ENCODE peak calls at places on chromosomes 5 and 9, in nine cellular contexts. M is heart left ventricle, P is HCT116, Y is body of pancreas, B is breast epithelium, L is spleen, T is H1, F is tibial nerve, O is endothelial cell of umbilical vein. A is an unnamed sample.

GRCh38 chr9:109627042-109627441 is 128.9 kb upstream of the PTPN3 start:
- DNase-seq in M (no peak), P (no peak), Y (no peak), B (no peak), L (no peak), T (no peak), F (no peak), O (no peak), A (no peak)

GRCh38 chr5:167361841-167362240 is 929.6 kb upstream of the WWC1 start:
- DNase-seq in M (no peak), P (no peak), Y (no peak), B (no peak), L (no peak), T (no peak), F (no peak), O (no peak), A (no peak)

GRCh38 chr5:62582198-62582597 is 3.6 kb downstream of the LRRC70 start:
- DNase-seq in M (no peak), P (no peak), Y (no peak), B (no peak), L (no peak), T (no peak), F (no peak), O (peak; percentile 52), A (no peak)

GRCh38 chr9:87194471-87194870 is 247.2 kb upstream of the GAS1 start:
- DNase-seq in M (no peak), P (no peak), Y (no peak), B (no peak), L (no peak), T (no peak), F (no peak), O (no peak), A (no peak)

GRCh38 chr9:4674783-4675182 is 4.6 kb upstream of the CDC37L1 start:
- DNase-seq in M (no peak), P (no peak), Y (no peak), B (no peak), L (no peak), T (no peak), F (no peak), O (no peak), A (no peak)

GRCh38 chr9:90559075-90560073 is 83.2 kb downstream of the DIRAS2 start:
- DNase-seq in M (no peak), P (no peak), Y (peak; percentile 13), B (no peak), L (no peak), T (no peak), F (no peak), O (no peak), A (no peak)

GRCh38 chr5:108382784-108383358 is 973 bp upstream of the FBXL17 start:
- DNase-seq in M (no peak), P (no peak), Y (no peak), B (no peak), L (no peak), T (no peak), F (no peak), O (no peak), A (no peak)

GRCh38 chr5:164663223-164663989 is 1158.0 kb downstream of the MAT2B start:
- DNase-seq in M (no peak), P (no peak), Y (no peak), B (no peak), L (no peak), T (no peak), F (no peak), O (no peak), A (no peak)

GRCh38 chr5:157473383-157474370 is 13.7 kb downstream of the NIPAL4 start:
- DNase-seq in M (no peak), P (no peak), Y (no peak), B (no peak), L (no peak), T (no peak), F (no peak), O (no peak), A (no peak)

GRCh38 chr9:37969130-37969529 is 65.2 kb upstream of the SLC25A51 start:
- DNase-seq in M (peak; percentile 71), P (no peak), Y (peak; percentile 93), B (no peak), L (peak; percentile 34), T (no peak), F (no peak), O (peak; percentile 84), A (no peak)

GRCh38 chr9:36470891-36471290 is 70.8 kb upstream of the RNF38 start:
- DNase-seq in M (peak; percentile 70), P (no peak), Y (peak; percentile 18), B (no peak), L (peak; percentile 89), T (no peak), F (peak; percentile 50), O (peak; percentile 65), A (peak; percentile 40)

GRCh38 chr5:9231842-9232241 is 314.0 kb downstream of the SEMA5A start:
- DNase-seq in M (no peak), P (no peak), Y (no peak), B (no peak), L (no peak), T (no peak), F (no peak), O (no peak), A (no peak)

GRCh38 chr5:4189317-4189716 is 593.7 kb downstream of the IRX1 start:
- DNase-seq in M (no peak), P (no peak), Y (no peak), B (no peak), L (no peak), T (no peak), F (no peak), O (no peak), A (no peak)

GRCh38 chr5:23274156-23274555 is 233.3 kb upstream of the PRDM9 start:
- DNase-seq in M (no peak), P (no peak), Y (no peak), B (no peak), L (no peak), T (no peak), F (no peak), O (no peak), A (no peak)

GRCh38 chr5:177446184-177447065 is at the start of gene PRR7:
- DNase-seq in M (peak; percentile 77), P (no peak), Y (peak; percentile 51), B (no peak), L (peak; percentile 94), T (no peak), F (no peak), O (peak; percentile 56), A (no peak)

GRCh38 chr9:76395381-76395780 is 1.2 kb upstream of the RFK start:
- DNase-seq in M (no peak), P (no peak), Y (no peak), B (no peak), L (peak; percentile 78), T (no peak), F (no peak), O (no peak), A (no peak)

GRCh38 chr9:6877671-6878161 is 119.9 kb downstream of the KDM4C start:
- DNase-seq in M (no peak), P (no peak), Y (no peak), B (no peak), L (no peak), T (no peak), F (no peak), O (no peak), A (no peak)

DNA sequence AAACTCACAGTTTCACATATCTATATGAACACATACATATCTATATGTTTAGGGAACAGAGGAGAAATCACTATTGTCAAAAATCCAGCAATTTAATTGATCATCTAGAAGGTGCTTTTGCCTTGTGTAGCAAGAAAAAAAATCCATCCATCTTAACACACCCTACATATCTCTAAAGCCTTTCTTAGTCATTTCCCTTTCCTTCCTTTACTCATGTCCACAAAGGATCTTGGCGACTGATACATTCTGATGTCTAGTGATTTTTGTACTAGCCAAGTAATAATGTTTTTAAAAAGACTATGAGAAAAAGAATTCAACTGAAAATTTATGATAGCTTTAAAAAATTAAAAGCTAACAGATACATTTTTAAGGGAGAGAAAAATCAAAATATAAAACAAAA is 22.5 kb downstream of the ZDHHC21 start:
- DNase-seq in M (no peak), P (no peak), Y (no peak), B (no peak), L (no peak), T (no peak), F (no peak), O (peak; percentile 82), A (no peak)
- H3K36me3 ChIP-seq in M (peaks cover 3% of the 10 kb centered on the region), P (no peaks in the 10 kb centered on the region), Y (peaks cover 5% of the 10 kb centered on the region), B (no peaks in the 10 kb centered on the region), L (no peaks in the 10 kb centered on the region), T (no peaks in the 10 kb centered on the region), F (peaks cover 18% of the 10 kb centered on the region), O (no peaks in the 10 kb centered on the region), A (no peaks in the 10 kb centered on the region)

GRCh38 chr9:132769895-132770774 is 99.9 kb downstream of the GTF3C4 start:
- DNase-seq in M (peak; percentile 83), P (no peak), Y (peak; percentile 69), B (no peak), L (peak; percentile 93), T (peak; percentile 17), F (peak; percentile 52), O (peak; percentile 52), A (peak; percentile 38)
- TF ChIP-seq POLR2A in M (no peak), P (no peak), Y (peak; percentile 19), B (peak; percentile 29), L (peak; percentile 16), T (no peak), F (peak; percentile 53), O (peak; percentile 43), A (peak; percentile 43)

DNA sequence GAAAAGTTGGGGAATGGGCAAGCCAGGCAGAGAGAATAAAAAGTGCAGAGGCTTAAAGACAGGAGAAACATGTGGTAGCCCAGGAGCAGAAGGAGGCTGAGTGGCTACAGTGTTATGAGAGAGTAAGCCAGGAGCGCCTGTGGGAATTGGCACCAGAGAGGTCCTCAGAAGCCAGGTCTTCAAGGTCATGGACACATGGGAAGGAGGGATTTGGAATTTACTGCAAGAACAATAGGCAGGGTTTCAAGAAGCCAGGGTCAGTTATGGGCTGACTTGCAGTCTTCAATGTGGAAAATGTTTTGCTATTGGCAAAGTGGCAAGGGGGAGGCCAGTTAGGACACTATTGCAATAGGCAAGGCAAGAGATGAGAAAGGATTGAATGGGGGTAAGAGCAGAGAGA is 29.3 kb downstream of the ERAP1 start:
- DNase-seq in M (no peak), P (no peak), Y (no peak), B (no peak), L (no peak), T (no peak), F (peak; percentile 34), O (no peak), A (no peak)
- H3K36me3 ChIP-seq in M (peaks cover 42% of the 10 kb centered on the region), P (peaks cover 3% of the 10 kb centered on the region), Y (peaks cover 22% of the 10 kb centered on the region), B (no peaks in the 10 kb centered on the region), L (peaks cover 3% of the 10 kb centered on the region), T (no peaks in the 10 kb centered on the region), F (peaks cover 82% of the 10 kb centered on the region), O (peaks cover 13% of the 10 kb centered on the region), A (no peaks in the 10 kb centered on the region)

DNA sequence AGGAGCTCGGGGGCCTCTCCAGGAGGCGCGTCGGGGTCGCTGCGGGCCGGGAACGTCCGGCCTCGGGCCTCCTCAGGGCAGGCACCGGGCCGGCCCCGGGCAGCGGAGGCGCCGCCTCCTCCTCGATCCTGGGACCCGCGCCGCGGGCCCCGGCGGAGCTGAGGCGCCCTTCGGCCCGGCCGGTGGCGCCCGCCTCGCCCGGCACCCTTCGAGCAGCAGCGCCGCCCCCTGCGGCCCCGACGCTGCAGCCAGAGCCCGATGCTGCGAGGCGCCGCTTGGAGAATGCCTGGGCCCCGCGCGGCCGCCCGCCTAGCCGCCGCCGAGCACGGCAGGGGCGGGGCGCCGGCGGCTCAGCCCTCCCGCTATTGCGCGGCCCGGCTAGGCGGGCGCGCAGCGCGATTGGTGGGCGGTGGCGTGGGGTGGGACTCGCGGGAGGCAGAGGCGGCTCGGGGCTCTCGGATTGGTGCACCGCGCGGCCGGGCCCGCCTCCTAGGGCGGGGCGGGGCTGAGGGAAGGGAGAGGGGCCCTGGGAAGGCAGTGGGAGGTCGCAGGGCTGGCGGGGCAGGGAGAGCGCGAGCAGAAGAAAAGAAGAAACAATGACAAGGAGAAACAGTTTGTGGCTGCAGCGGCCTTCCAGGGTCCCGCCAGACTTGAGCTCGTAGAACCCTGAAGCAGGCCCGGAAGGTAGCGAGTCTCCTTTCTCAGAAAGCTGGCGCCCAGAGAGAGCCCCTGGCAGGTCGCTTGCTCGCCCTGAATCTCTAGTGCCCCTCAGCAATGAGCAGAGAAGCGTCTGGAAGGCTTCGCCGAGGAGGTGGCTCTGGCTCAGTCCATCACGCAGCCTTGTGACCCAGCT is at the start of gene EEIG1:
- DNase-seq in M (peak; percentile 99), P (peak; percentile 61), Y (peak; percentile 95), B (peak; percentile 96), L (peak; percentile 99), T (peak; percentile 80), F (peak; percentile 91), O (peak; percentile 94), A (peak; percentile 97)
- TF ChIP-seq POLR2A in M (peak; percentile 48), P (peak; percentile 80), Y (peak; percentile 51), B (no peak), L (peak; percentile 41), T (no peak), F (peak; percentile 89), O (peak; percentile 79), A (peak; percentile 94)

A was measured in uterus.